ENCODE peak calls at places on chromosomes 6 and 20, in seven cellular contexts. R, O, V, X, I, U and B are unnamed samples.

GRCh38 chr6:170096191-170096802 is 194.6 kb downstream of the DLL1 start:
- DNase-seq in V (peak; percentile 14), I (no peak), X (no peak), O (no peak), R (no peak), U (no peak), B (no peak)

GRCh38 chr20:63028461-63028921 is 21.7 kb upstream of the BHLHE23 start:
- DNase-seq in I (no peak), X (no peak), V (no peak), U (no peak), O (no peak), R (no peak), B (no peak)

GRCh38 chr6:118843685-118844390 is 50.1 kb upstream of the ASF1A start:
- DNase-seq in O (no peak), U (no peak), I (no peak), V (no peak), X (no peak), R (no peak), B (no peak)

GRCh38 chr20:63099426-63100267 is 92.9 kb upstream of the BHLHE23 start:
- DNase-seq in V (no peak), I (no peak), O (no peak), X (peak; percentile 12), R (no peak), U (no peak), B (no peak)

GRCh38 chr6:34386316-34387137 is 5.9 kb downstream of the NUDT3 start:
- DNase-seq in R (peak; percentile 89), V (no peak), U (no peak), I (no peak), O (peak; percentile 70), X (no peak), B (no peak)

GRCh38 chr20:32189691-32190607 is 17.6 kb downstream of the PLAGL2 start:
- DNase-seq in X (peak; percentile 59), O (no peak), U (no peak), V (peak; percentile 64), R (peak; percentile 46), I (no peak), B (peak; percentile 70)

GRCh38 chr6:5461365-5461764 is 200.1 kb downstream of the FARS2 start:
- DNase-seq in U (no peak), V (no peak), R (no peak), I (no peak), X (no peak), O (no peak), B (no peak)

GRCh38 chr20:36018208-36018988 is 50.0 kb downstream of the CNBD2 start:
- DNase-seq in I (no peak), U (no peak), X (no peak), V (no peak), R (no peak), O (no peak), B (no peak)

GRCh38 chr6:53831081-53831839 is 36.5 kb downstream of the LRRC1 start:
- DNase-seq in I (no peak), O (no peak), X (no peak), R (no peak), V (no peak), U (no peak), B (no peak)

GRCh38 chr6:24117016-24117415 is 9.0 kb upstream of the NRSN1 start:
- DNase-seq in X (no peak), V (no peak), U (no peak), R (no peak), I (no peak), O (no peak), B (no peak)

GRCh38 chr20:37723668-37724067 is 29.8 kb downstream of the CTNNBL1 start:
- DNase-seq in V (no peak), X (no peak), I (no peak), R (no peak), O (no peak), U (no peak), B (no peak)

GRCh38 chr6:3614918-3615317 is 136.6 kb downstream of the PXDC1 start:
- DNase-seq in V (no peak), X (no peak), I (no peak), R (no peak), U (no peak), O (no peak), B (no peak)

GRCh38 chr6:127032971-127033370 is 85.5 kb upstream of the RSPO3 start:
- DNase-seq in U (no peak), R (no peak), O (no peak), V (no peak), I (no peak), X (no peak), B (no peak)

GRCh38 chr6:84515082-84515481 is 249.3 kb downstream of the TBX18 start:
- DNase-seq in I (no peak), R (no peak), O (no peak), X (no peak), U (no peak), V (no peak), B (no peak)

GRCh38 chr6:120584111-120584760 is 750.0 kb downstream of the TBC1D32 start:
- DNase-seq in U (no peak), O (no peak), I (no peak), X (no peak), V (no peak), R (no peak), B (no peak)

GRCh38 chr20:63628246-63628975 is 1.5 kb upstream of the GMEB2 start:
- DNase-seq in V (peak; percentile 69), R (peak; percentile 81), X (peak; percentile 63), U (peak; percentile 90), O (peak; percentile 16), I (peak; percentile 89), B (no peak)

DNA sequence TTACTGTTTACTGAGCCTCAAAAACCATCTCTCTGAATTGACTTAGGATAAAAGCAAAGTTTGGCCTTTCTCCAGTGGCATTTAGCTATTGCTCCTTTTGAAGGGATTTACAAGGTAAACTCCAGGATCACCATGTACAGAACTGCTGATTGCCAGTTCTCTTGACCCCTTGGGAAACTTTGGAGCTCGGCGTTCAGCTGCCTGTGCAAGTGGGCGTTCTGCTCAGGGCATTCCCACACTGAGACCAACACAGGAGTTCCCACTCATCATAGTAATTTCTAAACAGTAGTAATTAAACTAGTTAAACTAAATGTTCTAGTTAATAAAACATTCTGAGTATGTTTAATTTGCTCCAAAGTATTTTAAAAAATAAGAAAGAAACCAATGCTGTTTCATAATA is 14.9 kb downstream of the KCNQ5 start:
- DNase-seq in I (no peak), U (no peak), R (no peak), V (no peak), X (no peak), O (no peak), B (peak; percentile 16)
- H3K27ac ChIP-seq in I (no peak overlapping the region), U (no peak overlapping the region), R (no peak overlapping the region), V (no peak overlapping the region), X (no peak overlapping the region), O (no peak overlapping the region), B (no peak overlapping the region)

GRCh38 chr20:59831024-59831900 is 102.2 kb downstream of the SYCP2 start:
- DNase-seq in R (no peak), I (no peak), V (no peak), U (peak; percentile 87), O (no peak), X (no peak), B (no peak)

GRCh38 chr20:59830107-59831023 is 103.1 kb downstream of the SYCP2 start:
- DNase-seq in V (no peak), R (no peak), U (no peak), X (no peak), O (no peak), I (no peak), B (no peak)

GRCh38 chr20:59829415-59830106 is 103.9 kb downstream of the SYCP2 start:
- DNase-seq in O (no peak), U (no peak), R (no peak), I (no peak), X (no peak), V (no peak), B (no peak)

GRCh38 chr20:59832406-59833156 is 100.9 kb downstream of the SYCP2 start:
- DNase-seq in I (no peak), O (no peak), R (no peak), U (no peak), V (no peak), X (no peak), B (no peak)

DNA sequence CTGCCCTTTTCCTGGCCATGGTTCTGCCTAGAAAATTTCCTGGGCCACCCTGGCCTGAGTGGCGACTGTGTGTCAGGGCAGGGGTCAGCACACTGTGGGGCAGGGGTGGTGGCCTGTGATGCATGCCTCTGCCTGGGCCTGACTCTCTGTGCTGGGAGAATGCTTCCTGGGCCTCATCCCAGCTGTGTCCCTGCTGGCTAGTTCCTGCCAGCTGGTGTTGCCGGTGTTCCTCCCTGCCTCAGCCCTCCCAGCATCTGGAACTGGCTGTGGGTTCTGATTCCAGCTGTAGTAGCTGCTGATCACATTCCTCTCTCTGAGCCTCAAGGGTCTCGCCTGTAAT is 101.6 kb downstream of the SYCP2 start:
- DNase-seq in I (no peak), V (no peak), X (peak; percentile 49), R (no peak), O (no peak), U (no peak), B (no peak)
- H3K27ac ChIP-seq in I (no peak overlapping the region), V (no peak overlapping the region), X (no peak overlapping the region), R (no peak overlapping the region), O (no peak overlapping the region), U (peak overlapping the region; percentile 93), B (no peak overlapping the region)

GRCh38 chr20:47137231-47137865 is 219.2 kb downstream of the ZMYND8 start:
- DNase-seq in O (no peak), I (no peak), R (peak; percentile 20), V (no peak), X (no peak), U (no peak), B (no peak)
- H3K27ac ChIP-seq in O (peak overlapping the region; percentile 39), I (peak overlapping the region; percentile 76), R (no peak overlapping the region), V (no peak overlapping the region), X (no peak overlapping the region), U (peak overlapping the region; percentile 30), B (no peak overlapping the region)

GRCh38 chr6:1201547-1202200 is 110.2 kb upstream of the FOXQ1 start:
- DNase-seq in I (no peak), U (no peak), X (no peak), V (no peak), O (no peak), R (no peak), B (no peak)
- H3K27ac ChIP-seq in I (no peak overlapping the region), U (no peak overlapping the region), X (no peak overlapping the region), V (no peak overlapping the region), O (no peak overlapping the region), R (peak overlapping the region; percentile 95), B (no peak overlapping the region)

GRCh38 chr20:1841554-1842140 is 53.6 kb upstream of the SIRPA start:
- DNase-seq in I (no peak), U (peak; percentile 44), X (no peak), O (no peak), V (peak; percentile 73), R (peak; percentile 46), B (peak; percentile 53)
- H3K27ac ChIP-seq in I (peak overlapping the region; percentile 22), U (peak overlapping the region; percentile 78), X (no peak overlapping the region), O (no peak overlapping the region), V (peak overlapping the region; percentile 37), R (no peak overlapping the region), B (no peak overlapping the region)

GRCh38 chr6:99246602-99247001 is 102.9 kb downstream of the FAXC start:
- DNase-seq in I (no peak), R (no peak), O (no peak), U (no peak), V (no peak), X (no peak), B (no peak)
- H3K27ac ChIP-seq in I (no peak overlapping the region), R (no peak overlapping the region), O (no peak overlapping the region), U (no peak overlapping the region), V (no peak overlapping the region), X (no peak overlapping the region), B (no peak overlapping the region)

GRCh38 chr6:143747347-143747842 is 69.6 kb downstream of the PHACTR2 start:
- DNase-seq in U (no peak), R (no peak), X (no peak), I (no peak), O (no peak), V (no peak), B (peak; percentile 59)
- H3K27ac ChIP-seq in U (no peak overlapping the region), R (no peak overlapping the region), X (no peak overlapping the region), I (no peak overlapping the region), O (no peak overlapping the region), V (peak overlapping the region; percentile 73), B (peak overlapping the region; percentile 35)